ENCODE peak calls at places on chromosome 18, in seven cellular contexts. O is AG08396; F is bronchial epithelial cell; N is iris pigment epithelial cell; J is activated T-cell treated with anti-CD3 and anti-CD28 coated beads, Interleukin-2, amount 50 U/mL, for 48 hours; E is nucleus accumbens; Y is GM04504. G is an unnamed sample.
A peak's percentile ranks its signal among the peaks of the same experiment; 100 is the strongest.

GRCh38 chr18:70376137-70376913 is 87.5 kb downstream of the SOCS6 start:
- DNase-seq in N (no peak), J (no peak), O (no peak), Y (no peak), E (no peak), F (no peak), G (no peak)

GRCh38 chr18:47895565-47896250 is 34.8 kb downstream of the SMAD2 start:
- DNase-seq in F (no peak), Y (no peak), O (no peak), N (no peak), J (no peak), E (no peak), G (no peak)

GRCh38 chr18:79245517-79246001 is 150.2 kb upstream of the NFATC1 start:
- DNase-seq in Y (no peak), E (no peak), J (no peak), N (no peak), F (peak; percentile 36), O (no peak), G (no peak)

GRCh38 chr18:76647322-76647721 is 152.3 kb upstream of the ZNF516 start:
- DNase-seq in N (no peak), F (no peak), Y (no peak), J (no peak), O (no peak), E (no peak), G (no peak)

GRCh38 chr18:27778925-27779324 is 398.0 kb downstream of the CDH2 start:
- DNase-seq in F (no peak), J (no peak), O (no peak), N (no peak), Y (no peak), E (no peak), G (no peak)

GRCh38 chr18:50218432-50219197 is 23.7 kb upstream of the MYO5B start:
- DNase-seq in J (peak; percentile 32), N (peak; percentile 41), Y (peak; percentile 3), O (no peak), E (no peak), F (peak; percentile 54), G (no peak)

GRCh38 chr18:29164993-29165599 is 988.2 kb upstream of the CDH2 start:
- DNase-seq in F (peak; percentile 90), N (peak; percentile 92), Y (peak; percentile 48), E (no peak), J (no peak), O (peak; percentile 43), G (peak; percentile 74)

GRCh38 chr18:3725100-3725499 is 275.1 kb downstream of the TGIF1 start:
- DNase-seq in Y (no peak), J (no peak), O (no peak), E (no peak), N (no peak), F (no peak), G (no peak)

GRCh38 chr18:75277629-75277966 is 67.0 kb downstream of the TSHZ1 start:
- DNase-seq in E (no peak), F (no peak), J (no peak), N (no peak), O (no peak), Y (no peak), G (no peak)

GRCh38 chr18:68428026-68428425 is 286.9 kb downstream of the TMX3 start:
- DNase-seq in F (peak; percentile 96), Y (peak; percentile 79), N (peak; percentile 89), J (no peak), E (no peak), O (peak; percentile 53), G (peak; percentile 54)

GRCh38 chr18:69730664-69731063 is 217.0 kb downstream of the CD226 start:
- DNase-seq in Y (no peak), F (no peak), J (no peak), E (no peak), N (no peak), O (no peak), G (no peak)

GRCh38 chr18:34880882-34881852 is 160.0 kb upstream of the MAPRE2 start:
- DNase-seq in Y (no peak), F (peak; percentile 7), E (no peak), J (no peak), N (peak; percentile 44), O (no peak), G (no peak)

GRCh38 chr18:58391113-58391892 is 237.6 kb downstream of the ALPK2 start:
- DNase-seq in J (no peak), N (no peak), O (no peak), F (no peak), E (no peak), Y (no peak), G (no peak)

GRCh38 chr18:58761241-58761969 is 90.1 kb downstream of the MALT1 start:
- DNase-seq in N (no peak), F (no peak), O (no peak), J (peak; percentile 18), Y (no peak), E (no peak), G (no peak)

GRCh38 chr18:34734048-34734447 is 23.9 kb downstream of the DTNA start:
- DNase-seq in O (no peak), N (no peak), J (no peak), Y (no peak), F (no peak), E (no peak), G (no peak)

G was measured in GM04503.